ENCODE peak calls at places on chromosomes 5 and 9, in five cellular contexts. L is fibroblast of the aortic adventitia, S is kidney epithelial cell, M is fibroblast of mammary gland, F is brain microvascular endothelial cell. R is an unnamed sample.

GRCh38 chr9:137463194-137463930 is 4.2 kb upstream of the NSMF start:
- DNase-seq in L (no peak), S (no peak), M (no peak), F (no peak), R (no peak)

GRCh38 chr5:167777746-167778145 is 513.7 kb upstream of the WWC1 start:
- DNase-seq in L (no peak), S (no peak), M (peak; percentile 31), F (no peak), R (no peak)

GRCh38 chr5:155148694-155149093 is 135.1 kb downstream of the KIF4B start:
- DNase-seq in L (no peak), S (no peak), M (no peak), F (no peak), R (no peak)

GRCh38 chr9:21902112-21902511 is 92.1 kb downstream of the CDKN2A start:
- DNase-seq in L (no peak), S (no peak), M (peak; percentile 28), F (no peak), R (no peak)

GRCh38 chr5:111962906-111963305 is 205.9 kb upstream of the NREP start:
- DNase-seq in L (no peak), S (no peak), M (no peak), F (no peak), R (no peak)

GRCh38 chr5:102811962-102812361 is 56.9 kb downstream of the PAM start:
- DNase-seq in L (peak; percentile 28), S (no peak), M (peak; percentile 87), F (peak; percentile 27), R (no peak)

GRCh38 chr5:72106922-72107873 is at the start of gene MAP1B:
- DNase-seq in L (peak; percentile 64), S (no peak), M (peak; percentile 64), F (peak; percentile 45), R (peak; percentile 24)

GRCh38 chr5:115795700-115796099 is 20.8 kb downstream of the CDO1 start:
- DNase-seq in L (no peak), S (no peak), M (no peak), F (no peak), R (no peak)

GRCh38 chr5:95861221-95861857 is 38.8 kb upstream of the GLRX start:
- DNase-seq in L (peak; percentile 98), S (peak; percentile 79), M (peak; percentile 99), F (peak; percentile 99), R (peak; percentile 97)

GRCh38 chr5:179731791-179732411 is 721 bp upstream of the MAML1 start:
- DNase-seq in L (peak; percentile 90), S (peak; percentile 48), M (peak; percentile 91), F (no peak), R (peak; percentile 60)

GRCh38 chr5:9742848-9743247 is 112.7 kb upstream of the TAS2R1 start:
- DNase-seq in L (no peak), S (no peak), M (no peak), F (no peak), R (no peak)

GRCh38 chr5:180333661-180334060 is 19.5 kb downstream of the GFPT2 start:
- DNase-seq in L (peak; percentile 85), S (no peak), M (peak; percentile 93), F (peak; percentile 83), R (no peak)

GRCh38 chr9:114691046-114691955 is 9.3 kb upstream of the TEX48 start:
- DNase-seq in L (peak; percentile 85), S (peak; percentile 86), M (peak; percentile 90), F (peak; percentile 88), R (peak; percentile 62)

DNA sequence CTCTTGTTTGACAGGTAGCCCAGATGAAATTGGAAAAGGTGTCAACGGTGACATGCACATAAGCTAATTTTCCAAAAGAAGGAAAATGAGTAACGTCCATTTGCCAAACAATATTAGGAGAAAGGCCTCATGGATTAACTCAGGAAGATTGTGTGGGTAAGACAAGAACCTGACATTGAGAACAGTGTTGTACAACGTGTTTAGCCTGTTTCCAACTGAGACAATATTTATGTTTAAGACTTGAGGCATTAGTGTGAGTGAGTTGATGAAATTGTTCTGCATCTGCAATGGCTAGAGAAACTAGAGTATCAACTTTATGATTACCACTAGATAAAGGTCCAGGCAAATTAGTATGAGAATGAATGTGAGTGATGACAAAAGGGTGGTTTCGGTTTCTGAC is 191.3 kb upstream of the RAI14 start:
- DNase-seq in L (peak; percentile 5), S (no peak), M (no peak), F (no peak), R (no peak)
- H3K4me3 ChIP-seq in L (no peak overlapping the region), S (no peak overlapping the region), M (no peak overlapping the region), F (no peak overlapping the region), R (no peak overlapping the region)

GRCh38 chr5:53123702-53124101 is 14.1 kb upstream of the MOCS2 start:
- DNase-seq in L (peak; percentile 59), S (no peak), M (peak; percentile 40), F (no peak), R (no peak)
- TF ChIP-seq CTCF in L (no peak), S (no peak), M (no peak), F (no peak), R (peak; percentile 35)

GRCh38 chr5:106106384-106106783 is 1564.4 kb downstream of the EFNA5 start:
- DNase-seq in L (no peak), S (no peak), M (no peak), F (no peak), R (no peak)
- H3K4me3 ChIP-seq in L (no peak overlapping the region), S (no peak overlapping the region), M (no peak overlapping the region), F (no peak overlapping the region), R (no peak overlapping the region)

GRCh38 chr9:136284951-136285350 is 18.9 kb downstream of the CCDC187 start:
- DNase-seq in L (no peak), S (no peak), M (no peak), F (no peak), R (no peak)
- TF ChIP-seq CTCF in L (no peak), S (no peak), M (no peak), F (no peak), R (no peak)